ENCODE peak calls at places on chromosomes 2 and 18, in four cellular contexts. K is cardiac muscle cell, V is natural killer cell, O is fibroblast of the aortic adventitia. X is an unnamed sample.

GRCh38 chr2:36352711-36353110 is 2.9 kb upstream of the CRIM1 start:
- DNase-seq in V (no peak), O (peak), K (no peak), X (no peak)

GRCh38 chr2:69053416-69053965 is 40.5 kb downstream of the ANTXR1 start:
- DNase-seq in O (peak), K (no peak), V (no peak), X (no peak)

GRCh38 chr2:140990416-140990815 is 1140.4 kb downstream of the LRP1B start:
- DNase-seq in O (peak), V (no peak), K (no peak), X (no peak)

GRCh38 chr18:7609617-7610016 is 42.5 kb downstream of the PTPRM start:
- DNase-seq in O (no peak), V (no peak), K (no peak), X (no peak)

GRCh38 chr18:3652380-3653262 is 202.6 kb downstream of the TGIF1 start:
- DNase-seq in K (peak), O (peak), V (no peak), X (no peak)

GRCh38 chr18:69874058-69874457 is 73.6 kb downstream of the CD226 start:
- DNase-seq in O (peak), K (no peak), V (no peak), X (no peak)

GRCh38 chr18:28177828-28178635 is 1.1 kb upstream of the CDH2 start:
- DNase-seq in V (no peak), K (peak), O (peak), X (peak)

GRCh38 chr2:9757430-9758287 is 85.6 kb upstream of the TAF1B start:
- DNase-seq in O (peak), K (peak), V (no peak), X (no peak)

GRCh38 chr2:231557571-231558217 is 27.4 kb upstream of the NMUR1 start:
- DNase-seq in V (peak), K (peak), O (peak), X (no peak)

GRCh38 chr2:62291052-62291451 is 95.1 kb downstream of the B3GNT2 start:
- DNase-seq in O (no peak), V (no peak), K (no peak), X (no peak)

GRCh38 chr2:48120759-48121242 is 214.5 kb upstream of the FBXO11 start:
- DNase-seq in V (no peak), K (no peak), O (no peak), X (no peak)

GRCh38 chr2:38692636-38693318 is 26.9 kb downstream of the GALM start:
- DNase-seq in V (no peak), K (no peak), O (no peak), X (no peak)

GRCh38 chr18:12958478-12958877 is 10.7 kb downstream of the SEH1L start:
- DNase-seq in K (no peak), O (no peak), V (no peak), X (no peak)
- TF ChIP-seq CTCF in K (no peak), O (no peak), V (no peak), X (no peak)

GRCh38 chr2:135935914-135936313 is 49.5 kb downstream of the DARS1 start:
- DNase-seq in K (no peak), O (no peak), V (no peak), X (no peak)
- TF ChIP-seq CTCF in K (no peak), O (no peak), V (no peak), X (no peak)

DNA sequence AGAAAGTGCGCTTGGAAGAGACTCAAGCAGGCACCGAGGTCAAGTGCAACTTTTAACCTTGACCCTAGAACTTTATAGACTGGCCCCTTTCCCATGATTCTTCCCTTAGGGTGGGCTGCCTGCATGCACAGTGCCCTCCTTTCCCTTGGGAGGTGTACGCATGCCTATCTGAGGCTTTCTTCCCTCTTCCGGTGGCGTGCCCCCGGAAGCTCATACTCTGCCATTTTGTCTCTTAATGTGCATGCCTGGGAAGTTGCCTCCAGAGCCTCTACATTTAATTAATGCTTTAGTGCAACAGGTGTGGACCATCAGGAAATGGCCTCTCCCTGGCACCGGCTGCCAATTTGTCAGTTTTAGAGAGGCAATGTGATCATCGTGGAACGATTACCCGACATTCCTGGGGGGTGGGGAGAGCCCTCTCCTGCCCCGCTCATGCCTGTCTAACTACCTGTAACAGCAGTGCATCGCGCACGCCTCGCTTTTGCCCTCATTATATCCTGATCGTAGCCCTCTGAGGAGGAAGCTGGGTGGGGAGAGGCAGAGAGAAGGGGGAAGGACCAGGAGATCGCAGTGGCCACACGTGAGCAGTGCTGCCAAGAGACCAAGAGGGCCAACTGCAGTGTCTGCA is 194.8 kb downstream of the TFCP2L1 start:
- DNase-seq in V (no peak), K (no peak), O (no peak), X (no peak)
- TF ChIP-seq CTCF in V (no peak), K (no peak), O (no peak), X (no peak)

GRCh38 chr2:64558682-64559081 is 34.6 kb downstream of the AFTPH start:
- DNase-seq in K (no peak), V (no peak), O (no peak), X (no peak)

GRCh38 chr2:64565358-64565757 is 41.2 kb downstream of the AFTPH start:
- DNase-seq in O (no peak), V (no peak), K (no peak), X (no peak)

GRCh38 chr2:64563436-64563938 is 39.4 kb downstream of the AFTPH start:
- DNase-seq in K (no peak), V (no peak), O (no peak), X (no peak)

GRCh38 chr2:64565949-64566705 is 42.0 kb downstream of the AFTPH start:
- DNase-seq in O (no peak), K (no peak), V (no peak), X (no peak)

DNA sequence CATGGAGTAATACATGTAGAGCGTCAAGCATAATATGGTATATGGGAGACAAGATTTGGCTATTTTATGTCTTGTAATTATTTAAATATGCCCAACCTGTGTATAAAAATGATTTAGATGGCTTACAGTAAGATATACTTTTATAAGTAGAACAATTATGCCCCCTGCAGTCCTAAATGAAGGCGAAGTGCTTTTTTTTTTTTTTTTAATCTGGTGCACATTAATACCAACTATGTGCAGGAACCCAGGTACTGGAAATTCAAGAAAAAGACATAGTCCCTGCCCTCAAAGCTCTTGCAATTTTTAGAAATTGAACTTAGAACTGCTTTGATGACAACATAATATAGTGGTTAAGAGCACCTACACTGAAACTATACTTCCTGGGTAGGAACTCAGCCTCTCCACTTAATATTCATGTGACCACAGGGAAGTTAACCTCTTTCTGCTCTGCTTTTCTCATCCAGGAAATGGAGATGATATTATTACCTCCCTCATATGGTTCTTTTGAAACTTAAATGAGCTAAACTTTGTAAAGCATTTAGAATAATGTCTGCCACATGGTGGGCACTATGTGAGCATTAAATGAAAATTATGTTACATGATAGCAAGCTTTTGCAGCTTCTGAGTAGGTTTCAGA is 38.1 kb downstream of the AFTPH start:
- DNase-seq in K (no peak), O (peak), V (no peak), X (no peak)
- TF ChIP-seq CTCF in K (peak), O (peak), V (peak), X (peak)

X was measured in type B pancreatic cell.